ENCODE peak calls at places on chromosomes 6 and 20, in five cellular contexts. K is uterus, J is stomach, D is testis, G is HepG2. O is an unnamed sample.

GRCh38 chr6:142918339-142919042 is 26.5 kb downstream of the HIVEP2 start:
- DNase-seq in D (peak; percentile 21), G (no peak), K (no peak), J (no peak), O (no peak)

GRCh38 chr20:62241501-62241900 is 3.2 kb downstream of the OSBPL2 start:
- DNase-seq in D (no peak), G (no peak), J (peak; percentile 60), K (no peak), O (peak; percentile 77)

GRCh38 chr20:17650301-17650761 is 31.7 kb downstream of the RRBP1 start:
- DNase-seq in G (no peak), J (no peak), K (peak; percentile 22), D (no peak), O (no peak)

GRCh38 chr6:166610104-166610503 is 16.9 kb downstream of the RPS6KA2 start:
- DNase-seq in D (no peak), G (no peak), J (no peak), K (no peak), O (no peak)

GRCh38 chr20:19886666-19887288 is 128.7 kb downstream of the RIN2 start:
- DNase-seq in D (no peak), J (no peak), G (no peak), K (no peak), O (peak; percentile 50)

GRCh38 chr6:163756079-163756478 is 341.6 kb downstream of the QKI start:
- DNase-seq in D (no peak), J (no peak), G (no peak), K (no peak), O (peak; percentile 44)

GRCh38 chr6:11143394-11144371 is 32.2 kb upstream of the ERVFRD-1 start:
- DNase-seq in J (peak; percentile 61), D (peak; percentile 51), K (peak; percentile 34), G (peak; percentile 91), O (peak; percentile 54)

GRCh38 chr6:2166717-2167116 is 78.7 kb downstream of the GMDS start:
- DNase-seq in G (no peak), J (peak; percentile 57), K (no peak), D (no peak), O (peak; percentile 37)

GRCh38 chr20:9388826-9389187 is 125.6 kb upstream of the LAMP5 start:
- DNase-seq in D (no peak), G (no peak), K (no peak), J (no peak), O (no peak)

GRCh38 chr6:45460166-45460565 is 82.4 kb upstream of the SUPT3H start:
- DNase-seq in G (no peak), J (no peak), K (no peak), D (no peak), O (no peak)

GRCh38 chr6:154435400-154435945 is 75.0 kb downstream of the CNKSR3 start:
- DNase-seq in D (no peak), K (no peak), G (no peak), J (no peak), O (no peak)

GRCh38 chr6:4647414-4648365 is 128.5 kb upstream of the CDYL start:
- DNase-seq in K (peak; percentile 86), G (peak; percentile 53), J (peak; percentile 72), D (peak; percentile 84), O (peak; percentile 80)

GRCh38 chr6:166344240-166344639 is 1.9 kb upstream of the SFT2D1 start:
- DNase-seq in K (no peak), G (no peak), D (no peak), J (no peak), O (no peak)

GRCh38 chr6:12578751-12579150 is 137.8 kb upstream of the PHACTR1 start:
- DNase-seq in G (no peak), J (no peak), K (no peak), D (no peak), O (no peak)

GRCh38 chr6:36656441-36656840 is 22.1 kb upstream of the CDKN1A start:
- DNase-seq in G (no peak), D (no peak), K (no peak), J (no peak), O (no peak)

GRCh38 chr6:89582669-89583325 is 55.8 kb downstream of the LYRM2 start:
- DNase-seq in D (no peak), J (no peak), K (no peak), G (no peak), O (no peak)

GRCh38 chr6:169189227-169189626 is 64.4 kb downstream of the THBS2 start:
- DNase-seq in K (no peak), J (no peak), D (no peak), G (no peak), O (no peak)

GRCh38 chr6:89950446-89950845 is 56.2 kb downstream of the GJA10 start:
- DNase-seq in K (no peak), D (peak; percentile 20), J (no peak), G (no peak), O (no peak)

GRCh38 chr20:1423625-1424106 is 30.8 kb upstream of the FKBP1A start:
- DNase-seq in D (no peak), J (peak; percentile 77), G (peak; percentile 92), K (no peak), O (peak; percentile 65)

GRCh38 chr6:53913286-53913685 is 118.5 kb downstream of the LRRC1 start:
- DNase-seq in J (no peak), G (no peak), D (no peak), K (no peak), O (no peak)

DNA sequence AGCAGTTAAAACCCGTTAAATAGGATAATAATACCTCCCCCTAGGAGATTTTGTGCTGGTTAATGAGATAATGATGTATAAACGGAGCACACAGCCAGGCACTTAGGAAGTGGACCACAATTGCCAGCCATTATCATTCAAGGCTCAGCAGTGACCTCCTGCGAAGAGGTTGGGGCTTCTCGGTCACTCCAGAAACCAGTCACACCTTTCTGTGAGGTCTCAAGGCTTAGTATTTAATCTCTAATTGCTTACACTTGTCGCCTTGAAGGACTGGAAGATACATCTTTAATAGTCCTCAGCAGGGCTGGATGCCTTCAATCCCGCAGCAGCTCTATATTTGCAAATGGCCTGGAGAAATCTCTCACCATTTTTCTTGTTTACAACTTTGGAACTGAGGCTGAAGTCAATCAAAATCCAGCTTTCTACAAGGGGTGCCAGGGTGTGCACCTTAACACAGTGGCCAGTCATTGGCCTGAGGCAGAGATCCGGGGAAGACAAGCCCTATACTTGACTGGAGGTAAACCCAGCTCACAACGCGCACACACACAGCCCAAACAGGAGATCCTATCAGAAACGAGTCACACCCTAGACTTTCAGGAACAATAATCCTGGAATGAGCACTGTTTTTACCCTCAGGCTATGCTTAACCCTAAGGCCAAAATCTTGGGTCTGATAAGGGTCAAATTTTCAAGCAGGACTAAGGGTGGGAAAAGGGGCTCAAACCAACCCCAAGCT is 1.2 kb downstream of the POU5F1 start:
- DNase-seq in K (no peak), G (no peak), J (no peak), D (no peak), O (no peak)
- H3K4me3 ChIP-seq in K (no peak overlapping the region), G (no peak overlapping the region), J (no peak overlapping the region), D (no peak overlapping the region), O (no peak overlapping the region)

DNA sequence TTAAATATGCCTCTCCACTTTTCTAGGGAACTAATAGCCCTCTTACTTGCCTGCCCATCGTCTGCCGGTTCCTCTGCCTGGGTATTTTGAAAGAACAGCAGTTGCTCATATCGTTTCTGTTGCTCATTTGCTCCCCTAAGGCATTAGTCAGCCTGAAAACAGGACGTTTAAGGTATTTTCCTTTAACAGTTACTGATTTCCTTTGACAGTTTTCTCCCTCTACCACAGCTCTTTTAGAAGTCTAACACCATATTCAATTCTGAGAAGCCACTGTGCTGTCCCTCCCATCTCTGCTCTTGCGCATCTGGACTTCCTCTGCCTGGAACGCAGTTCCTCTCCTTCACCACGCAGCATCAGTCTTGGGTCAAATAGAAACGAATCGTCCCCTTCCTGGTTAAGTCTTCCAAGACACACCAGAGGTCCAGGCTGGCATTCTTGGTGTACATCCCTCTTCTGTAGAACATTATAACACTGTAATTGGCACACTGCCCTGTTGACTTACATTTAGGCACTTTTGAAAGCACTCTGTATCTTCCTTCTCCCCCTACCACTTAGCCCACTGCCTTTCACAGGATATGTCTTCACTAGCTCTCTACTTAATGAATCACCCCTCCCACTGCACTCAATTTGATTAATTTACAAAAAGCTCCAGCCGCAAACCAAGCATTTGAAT is 141.0 kb upstream of the CARMIL1 start:
- DNase-seq in K (peak; percentile 61), J (peak; percentile 51), D (peak; percentile 57), G (no peak), O (peak; percentile 70)
- TF ChIP-seq POLR2A in K (peak; percentile 83), J (no peak), D (no peak), G (no peak), O (peak; percentile 67)

DNA sequence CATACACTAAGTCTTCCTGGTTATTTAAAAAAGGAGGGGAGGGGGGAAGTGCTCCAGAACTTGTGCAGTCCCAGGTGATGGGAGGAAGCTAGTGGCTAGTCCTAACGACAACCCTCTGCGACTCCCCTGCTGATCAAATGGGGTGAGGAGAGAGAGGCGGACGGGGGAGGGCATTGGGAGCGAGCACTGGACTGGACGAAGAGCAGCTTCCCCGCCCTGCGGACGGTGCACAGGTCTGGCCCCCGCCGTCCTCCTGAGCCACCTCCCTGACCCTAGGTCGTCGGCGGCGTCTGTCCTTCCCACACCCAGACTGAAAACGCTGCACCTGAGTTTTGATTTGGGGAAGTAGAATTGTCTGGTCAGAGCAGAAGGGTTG is 2.2 kb upstream of the OLIG3 start:
- DNase-seq in G (no peak), J (no peak), D (no peak), K (no peak), O (no peak)
- H3K4me3 ChIP-seq in G (no peak overlapping the region), J (no peak overlapping the region), D (no peak overlapping the region), K (no peak overlapping the region), O (no peak overlapping the region)

DNA sequence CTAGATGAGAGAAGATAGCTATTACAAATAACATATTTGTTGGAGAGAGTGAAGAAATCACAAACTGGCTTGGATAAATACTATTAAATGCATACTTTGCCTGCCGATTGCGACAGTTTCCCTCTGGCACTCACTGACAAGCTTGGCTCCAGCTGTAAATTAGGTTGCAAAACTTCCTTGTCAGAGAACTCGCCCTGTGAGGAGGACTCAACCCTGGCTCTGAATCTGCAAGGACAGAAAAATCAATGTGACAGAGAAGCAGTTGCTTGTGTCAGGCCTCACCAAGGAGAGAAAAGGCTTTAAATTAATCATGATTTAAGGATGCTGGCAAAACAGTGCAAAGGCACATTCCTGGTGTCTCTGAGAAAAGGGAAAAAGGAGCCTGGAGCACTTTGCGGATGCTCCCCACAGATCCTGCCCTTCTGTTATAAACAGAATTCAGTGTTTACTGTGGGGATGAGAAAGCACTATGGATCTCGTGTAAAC is 423.6 kb upstream of the MARCKS start:
- DNase-seq in K (peak; percentile 72), D (peak; percentile 28), J (peak; percentile 65), G (peak; percentile 34), O (peak; percentile 53)
- TF ChIP-seq POLR2A in K (no peak), D (no peak), J (no peak), G (no peak), O (no peak)

GRCh38 chr6:68059261-68059660 is 575.8 kb upstream of the ADGRB3 start:
- DNase-seq in J (no peak), K (no peak), D (no peak), G (no peak), O (no peak)
- H3K4me3 ChIP-seq in J (no peak overlapping the region), K (no peak overlapping the region), D (no peak overlapping the region), G (no peak overlapping the region), O (no peak overlapping the region)